ENCODE peak calls at places on chromosomes 6 and 20, in five cellular contexts. O is NCI-H1105 treated with DMSO at 0.1 percent for 48 hours, E is NCI-H2029 treated with DMSO at 0.1 percent for 48 hours, Y is T-helper 17 cell, L is MV-4-11. B is an unnamed sample.
A peak's percentile ranks its signal among the peaks of the same experiment; 100 is the strongest.

GRCh38 chr6:31767096-31767645 is 4.7 kb downstream of the SAPCD1 start:
- DNase-seq in O (no peak), E (no peak), Y (no peak), L (no peak), B (no peak)

GRCh38 chr20:32823078-32823477 is 3.3 kb downstream of the MAPRE1 start:
- DNase-seq in O (no peak), E (no peak), Y (no peak), L (peak; percentile 73), B (no peak)

GRCh38 chr20:57124800-57125399 is 141.5 kb downstream of the BMP7 start:
- DNase-seq in O (no peak), E (no peak), Y (no peak), L (no peak), B (peak; percentile 87)

GRCh38 chr6:23244300-23244699 is 674.9 kb downstream of the HDGFL1 start:
- DNase-seq in O (no peak), E (no peak), Y (no peak), L (no peak), B (no peak)

GRCh38 chr20:2131366-2131765 is 29.7 kb downstream of the STK35 start:
- DNase-seq in O (no peak), E (no peak), Y (no peak), L (no peak), B (no peak)

GRCh38 chr20:19497064-19497463 is 261.0 kb upstream of the RIN2 start:
- DNase-seq in O (no peak), E (no peak), Y (no peak), L (no peak), B (no peak)

GRCh38 chr6:55011034-55011433 is 163.3 kb upstream of the HCRTR2 start:
- DNase-seq in O (no peak), E (no peak), Y (no peak), L (peak; percentile 6), B (no peak)

GRCh38 chr6:64679411-64679810 is 1027.6 kb downstream of the EYS start:
- DNase-seq in O (no peak), E (no peak), Y (no peak), L (no peak), B (no peak)